ENCODE peak calls at places on chromosomes 7 and 10, in five cellular contexts. I is uterus, Y is HepG2, F is upper lobe of left lung, M is HCT116. H is an unnamed sample.

GRCh38 chr7:98617051-98617959 is at the start of gene NPTX2:
- DNase-seq in M (no peak), Y (no peak), F (peak; percentile 90), I (no peak), H (peak; percentile 93)

GRCh38 chr10:60467202-60467546 is 77.5 kb upstream of the ANK3 start:
- DNase-seq in Y (no peak), I (no peak), M (no peak), F (no peak), H (no peak)

GRCh38 chr10:59971915-59972314 is 65.6 kb upstream of the CCDC6 start:
- DNase-seq in Y (peak; percentile 93), I (no peak), M (no peak), F (no peak), H (peak; percentile 32)

GRCh38 chr7:57404967-57405421 is 45.0 kb upstream of the ZNF716 start:
- DNase-seq in Y (no peak), M (no peak), I (no peak), F (no peak), H (no peak)

GRCh38 chr10:125757742-125758141 is 17.9 kb downstream of the MMP21 start:
- DNase-seq in Y (no peak), M (no peak), F (no peak), I (no peak), H (no peak)

GRCh38 chr7:21887779-21888178 is 57.9 kb downstream of the CDCA7L start:
- DNase-seq in M (no peak), Y (no peak), I (no peak), F (no peak), H (no peak)

GRCh38 chr10:338176-339037 is 203.2 kb downstream of the ZMYND11 start:
- DNase-seq in I (no peak), M (no peak), F (peak; percentile 56), Y (no peak), H (no peak)

GRCh38 chr7:143394068-143394467 is 12.9 kb downstream of the ZYX start:
- DNase-seq in M (no peak), Y (no peak), I (no peak), F (no peak), H (no peak)

GRCh38 chr10:76550806-76551205 is 1086.8 kb downstream of the KCNMA1 start:
- DNase-seq in I (peak; percentile 27), M (no peak), F (no peak), Y (no peak), H (no peak)

GRCh38 chr7:127066974-127067373 is 185.8 kb downstream of the GRM8 start:
- DNase-seq in M (no peak), Y (peak; percentile 4), F (no peak), I (no peak), H (peak; percentile 67)

GRCh38 chr7:141558544-141559183 is 7.5 kb downstream of the AGK start:
- DNase-seq in I (no peak), M (no peak), Y (no peak), F (no peak), H (no peak)

GRCh38 chr7:87934699-87935372 is 785 bp downstream of the ADAM22 start:
- DNase-seq in I (peak; percentile 23), Y (no peak), M (no peak), F (peak; percentile 77), H (peak; percentile 25)

GRCh38 chr10:103609231-103610082 is 116.0 kb downstream of the NEURL1 start:
- DNase-seq in F (no peak), Y (no peak), I (no peak), M (no peak), H (no peak)

GRCh38 chr7:89837515-89837914 is 316.8 kb upstream of the STEAP1 start:
- DNase-seq in F (no peak), M (no peak), I (no peak), Y (no peak), H (no peak)

GRCh38 chr7:96241834-96242233 is 80.1 kb downstream of the SLC25A13 start:
- DNase-seq in Y (no peak), I (no peak), M (no peak), F (no peak), H (no peak)

GRCh38 chr7:121755286-121755685 is 117.7 kb upstream of the PTPRZ1 start:
- DNase-seq in I (no peak), M (no peak), Y (no peak), F (no peak), H (no peak)

GRCh38 chr10:119337796-119338432 is 130.5 kb downstream of the GRK5 start:
- DNase-seq in M (no peak), I (no peak), F (no peak), Y (no peak), H (no peak)

GRCh38 chr7:28885771-28886170 is 72.4 kb downstream of the TRIL start:
- DNase-seq in Y (no peak), F (no peak), I (no peak), M (no peak), H (no peak)

GRCh38 chr7:29946428-29947186 is 43.0 kb downstream of the SCRN1 start:
- DNase-seq in Y (peak; percentile 19), F (no peak), I (no peak), M (peak; percentile 42), H (peak; percentile 36)

GRCh38 chr10:97598407-97599271 is 9.1 kb downstream of the C10orf62 start:
- DNase-seq in Y (no peak), F (peak; percentile 67), M (no peak), I (no peak), H (no peak)

GRCh38 chr7:30752979-30753378 is 1.0 kb downstream of the INMT start:
- DNase-seq in F (no peak), Y (no peak), I (peak; percentile 89), M (no peak), H (peak; percentile 87)

GRCh38 chr10:49594594-49594993 is 15.5 kb upstream of the SLC18A3 start:
- DNase-seq in I (no peak), F (no peak), M (peak; percentile 37), Y (peak; percentile 54), H (peak; percentile 67)

GRCh38 chr10:76397210-76397881 is 965.9 kb downstream of the LRMDA start:
- DNase-seq in I (peak; percentile 71), F (no peak), M (no peak), Y (no peak), H (peak; percentile 49)

GRCh38 chr7:91286432-91286831 is 22.2 kb downstream of the FZD1 start:
- DNase-seq in Y (no peak), F (no peak), M (no peak), I (no peak), H (no peak)

GRCh38 chr10:113680172-113681111 is 730 bp downstream of the CASP7 start:
- DNase-seq in M (no peak), Y (peak; percentile 24), F (peak; percentile 27), I (peak; percentile 30), H (peak; percentile 63)
- TF ChIP-seq POLR2A in M (no peak), Y (no peak), F (no peak), I (no peak), H (no peak)

GRCh38 chr7:107938448-107939250 is 47.7 kb downstream of the DLD start:
- DNase-seq in M (no peak), F (no peak), Y (no peak), I (peak; percentile 66), H (peak; percentile 55)

GRCh38 chr7:107940951-107941350 is 50.0 kb downstream of the DLD start:
- DNase-seq in Y (no peak), M (no peak), F (no peak), I (no peak), H (no peak)

GRCh38 chr7:107937514-107937913 is 46.5 kb downstream of the DLD start:
- DNase-seq in Y (no peak), F (no peak), M (no peak), I (no peak), H (no peak)

GRCh38 chr7:107940146-107940489 is 49.1 kb downstream of the DLD start:
- DNase-seq in F (peak; percentile 20), I (no peak), Y (no peak), M (no peak), H (no peak)

GRCh38 chr7:107939472-107940145 is 48.6 kb downstream of the DLD start:
- DNase-seq in F (no peak), M (no peak), Y (no peak), I (peak; percentile 79), H (peak; percentile 62)
- H3K27ac ChIP-seq in F (peak overlapping the region; percentile 67), M (peak overlapping the region; percentile 45), Y (no peak overlapping the region), I (peak overlapping the region; percentile 91), H (peak overlapping the region; percentile 66)

GRCh38 chr7:2555121-2556052 is at the start of gene BRAT1:
- DNase-seq in M (peak; percentile 89), I (peak; percentile 95), Y (peak; percentile 92), F (peak; percentile 99), H (peak; percentile 99)
- TF ChIP-seq POLR2A in M (peak; percentile 56), I (peak; percentile 70), Y (peak; percentile 91), F (peak; percentile 80), H (peak; percentile 40)

GRCh38 chr10:102595914-102596313 is 48.4 kb upstream of the TRIM8 start:
- DNase-seq in Y (no peak), I (no peak), F (no peak), M (no peak), H (no peak)
- H3K27ac ChIP-seq in Y (peak overlapping the region; percentile 95), I (no peak overlapping the region), F (peak overlapping the region; percentile 36), M (no peak overlapping the region), H (no peak overlapping the region)

DNA sequence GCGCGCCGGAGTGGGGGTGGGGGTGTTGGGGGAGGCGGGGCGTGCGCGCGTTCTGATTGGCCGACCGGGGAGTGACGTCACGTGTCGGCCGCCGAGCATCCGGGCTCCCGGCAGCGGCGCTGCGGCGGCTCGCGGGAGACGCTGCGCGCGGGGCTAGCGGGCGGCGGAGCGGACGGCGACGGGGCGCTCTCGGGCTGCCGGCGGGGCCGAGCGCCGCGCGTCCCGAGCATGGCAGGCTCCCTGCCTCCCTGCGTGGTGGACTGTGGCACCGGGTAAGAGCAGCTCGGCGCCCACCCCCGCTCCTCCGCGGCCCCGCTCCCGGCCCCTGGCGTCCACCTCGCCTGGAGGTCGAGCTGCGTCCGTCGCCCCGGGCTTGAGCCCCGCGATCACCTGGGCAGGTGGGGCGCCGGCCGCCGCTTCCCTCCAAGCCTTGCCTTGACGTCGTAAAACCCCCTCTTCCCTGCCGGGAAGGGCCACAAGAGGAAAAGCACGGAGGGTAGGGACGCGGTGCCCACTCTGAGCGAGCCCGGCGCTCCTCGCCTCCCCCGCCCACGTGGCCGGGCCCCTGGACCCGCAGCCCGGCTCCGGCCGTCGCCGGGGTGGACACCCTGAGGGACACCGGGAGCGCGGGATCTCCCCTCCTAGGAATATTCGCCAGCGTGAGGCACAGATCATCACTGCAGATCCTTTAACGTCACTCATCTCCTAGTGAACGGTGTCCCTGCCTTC is at the start of gene ACTR3B:
- DNase-seq in F (peak; percentile 98), M (peak; percentile 66), I (peak; percentile 88), Y (peak; percentile 54), H (peak; percentile 88)
- TF ChIP-seq POLR2A in F (peak; percentile 80), M (peak; percentile 89), I (peak; percentile 93), Y (peak; percentile 87), H (no peak)